ENCODE peak calls at places on chromosomes 4 and X, in ten cellular contexts. T is H9, G is AG04450, K is Panc1, W is ovary, A is GM23338, C is psoas muscle, F is fibroblast of lung, M is uterus, Z is HL-60. H is an unnamed sample.

GRCh38 chr4:1683371-1683902 is 676 bp downstream of the FAM53A start:
- DNase-seq in C (peak), T (peak), M (peak), F (peak), A (peak), W (peak), Z (no peak), G (peak), K (peak), H (no peak)

GRCh38 chr4:150325872-150326271 is 247.6 kb downstream of the DCLK2 start:
- DNase-seq in M (no peak), K (no peak), T (no peak), A (no peak), G (no peak), C (no peak), W (no peak), Z (no peak), F (no peak), H (no peak)

GRCh38 chr4:31370866-31371465 is 650.8 kb downstream of the PCDH7 start:
- DNase-seq in T (no peak), C (no peak), G (no peak), M (no peak), Z (peak), F (peak), A (peak), W (no peak), K (peak), H (no peak)

GRCh38 chr4:17494258-17494657 is 17.6 kb downstream of the QDPR start:
- DNase-seq in A (no peak), M (peak), F (peak), T (no peak), C (no peak), G (no peak), W (no peak), Z (no peak), K (peak), H (peak)

GRCh38 chr4:40305329-40306193 is 29.6 kb upstream of the CHRNA9 start:
- DNase-seq in Z (no peak), F (no peak), C (no peak), M (no peak), T (no peak), K (no peak), A (no peak), G (no peak), W (no peak), H (no peak)

GRCh38 chrX:39302838-39303237 is 501.6 kb downstream of the MID1IP1 start:
- DNase-seq in C (no peak), W (no peak), G (no peak), Z (no peak), K (no peak), F (no peak), A (no peak), M (no peak), T (no peak), H (no peak)

GRCh38 chr4:7759221-7759620 is 180.4 kb downstream of the AFAP1 start:
- DNase-seq in M (no peak), C (no peak), T (no peak), Z (no peak), K (no peak), G (no peak), W (no peak), A (no peak), F (no peak), H (no peak)

GRCh38 chrX:37077646-37078433 is 69.7 kb downstream of the FAM47C start:
- DNase-seq in T (no peak), K (no peak), G (no peak), A (no peak), F (no peak), W (no peak), C (no peak), M (no peak), Z (no peak), H (no peak)

GRCh38 chr4:89727236-89727635 is 109.7 kb downstream of the SNCA start:
- DNase-seq in F (no peak), A (no peak), G (no peak), W (no peak), M (no peak), Z (no peak), C (no peak), T (no peak), K (no peak), H (no peak)

GRCh38 chr4:37934609-37935008 is 25.6 kb upstream of the PTTG2 start:
- DNase-seq in G (no peak), C (no peak), W (no peak), K (no peak), F (no peak), A (no peak), T (no peak), Z (no peak), M (no peak), H (no peak)

GRCh38 chr4:26723216-26723615 is 137.4 kb upstream of the STIM2 start:
- DNase-seq in T (no peak), G (no peak), M (no peak), C (no peak), A (no peak), Z (no peak), W (no peak), K (no peak), F (no peak), H (no peak)

GRCh38 chr4:95129708-95130343 is 372.1 kb downstream of the BMPR1B start:
- DNase-seq in A (no peak), W (no peak), M (peak), Z (peak), K (peak), C (no peak), T (no peak), F (peak), G (peak), H (no peak)

GRCh38 chr4:98341309-98341708 is 80.1 kb downstream of the RAP1GDS1 start:
- DNase-seq in K (no peak), G (no peak), C (no peak), F (peak), A (no peak), M (no peak), T (no peak), W (no peak), Z (no peak), H (no peak)

GRCh38 chrX:22395372-22395771 is 122.7 kb downstream of the CBLL2 start:
- DNase-seq in Z (no peak), F (peak), M (no peak), C (no peak), W (no peak), K (no peak), T (no peak), G (no peak), A (no peak), H (no peak)

GRCh38 chr4:157521916-157522315 is 301.4 kb downstream of the GRIA2 start:
- DNase-seq in M (no peak), G (no peak), F (peak), T (no peak), K (no peak), W (no peak), C (no peak), Z (no peak), A (no peak), H (no peak)

DNA sequence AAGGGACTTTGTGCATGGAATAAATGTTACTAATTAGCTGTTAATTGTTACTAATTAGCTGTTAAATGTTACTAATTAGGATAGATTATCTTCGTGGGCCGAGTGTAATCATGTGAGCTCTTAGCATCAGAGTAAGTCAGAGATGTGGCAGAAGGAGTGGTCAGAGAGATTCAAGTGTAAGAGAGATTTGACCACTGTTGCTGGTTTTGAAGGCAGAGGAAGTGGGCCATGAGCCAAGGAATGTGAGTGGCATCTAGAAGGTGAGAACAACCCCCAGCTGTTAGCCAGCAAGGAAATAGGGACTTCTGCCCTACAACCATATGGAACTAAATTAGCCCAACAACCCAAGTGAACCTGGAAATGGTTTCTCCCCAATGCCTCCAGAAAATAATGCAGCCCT is 28.2 kb downstream of the ODAPH start:
- DNase-seq in A (no peak), W (no peak), G (no peak), M (no peak), F (peak), Z (no peak), C (no peak), T (no peak), K (no peak), H (no peak)
- H3K27ac ChIP-seq in A (no peak), W (no peak), G (no peak), M (no peak), F (no peak), Z (no peak), C (no peak), T (no peak), K (no peak), H (no peak)

GRCh38 chrX:150017868-150018267 is 79.6 kb upstream of the EOLA2 start:
- DNase-seq in C (no peak), T (no peak), Z (no peak), A (no peak), G (no peak), M (no peak), W (no peak), K (no peak), F (no peak), H (no peak)

GRCh38 chrX:150018931-150019331 is 80.6 kb upstream of the EOLA2 start:
- DNase-seq in G (peak), T (no peak), C (no peak), A (no peak), Z (no peak), M (no peak), W (no peak), K (no peak), F (peak), H (no peak)
- H3K27ac ChIP-seq in G (peak), T (no peak), C (no peak), A (no peak), Z (no peak), M (no peak), W (no peak), K (no peak), F (peak), H (no peak)

GRCh38 chr4:87915621-87916020 is 59.9 kb upstream of the SPP1 start:
- DNase-seq in M (no peak), K (no peak), W (no peak), C (no peak), Z (no peak), T (no peak), F (no peak), A (no peak), G (no peak), H (no peak)

GRCh38 chr4:87913871-87914270 is 61.6 kb upstream of the SPP1 start:
- DNase-seq in C (no peak), Z (no peak), W (no peak), M (no peak), F (peak), G (no peak), A (no peak), K (no peak), T (no peak), H (no peak)

GRCh38 chr4:87911252-87911774 is 64.2 kb upstream of the SPP1 start:
- DNase-seq in A (no peak), G (no peak), F (no peak), W (no peak), C (no peak), M (no peak), Z (no peak), T (no peak), K (no peak), H (peak)

GRCh38 chr4:87910795-87911194 is 64.7 kb upstream of the SPP1 start:
- DNase-seq in M (no peak), W (no peak), A (peak), G (no peak), T (no peak), K (no peak), F (no peak), C (no peak), Z (no peak), H (no peak)

DNA sequence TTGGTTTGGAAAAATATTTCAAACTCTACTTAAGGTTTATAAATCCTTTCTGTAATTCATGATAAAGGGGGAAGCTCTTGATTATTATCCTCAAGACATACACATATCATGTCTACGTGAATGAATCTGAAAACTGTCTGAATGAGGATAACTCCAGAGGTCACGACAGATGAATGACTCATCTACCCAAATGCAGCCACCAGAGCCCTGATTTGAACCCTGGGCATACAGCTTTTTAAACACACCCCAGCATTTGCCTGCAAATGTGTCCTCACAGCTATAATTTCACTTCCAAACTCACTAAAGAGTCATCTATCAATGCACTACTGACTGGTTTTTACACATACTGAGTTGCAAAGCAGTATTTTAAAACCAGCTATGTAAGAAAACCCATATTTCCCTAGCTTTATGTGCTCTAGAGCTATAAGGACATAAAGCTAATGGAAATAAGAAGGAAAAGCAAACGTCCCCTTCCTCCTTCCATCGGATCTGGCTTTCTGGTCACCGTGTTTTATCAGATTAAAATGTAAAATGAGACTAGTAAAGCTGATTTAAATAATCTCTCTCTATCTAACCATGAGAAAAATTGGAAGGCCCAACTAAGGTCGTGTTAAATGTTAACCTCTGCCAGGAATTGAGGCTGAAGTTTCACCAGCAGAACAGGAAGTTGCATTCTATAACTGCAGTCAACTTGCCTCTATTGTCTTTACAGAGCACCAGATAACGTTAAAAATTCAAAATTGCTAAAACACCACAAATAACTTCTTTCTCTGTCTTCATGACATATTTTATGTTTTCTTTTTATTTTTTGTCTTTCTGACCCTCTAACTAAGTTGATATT is 63.1 kb upstream of the SPP1 start:
- DNase-seq in Z (no peak), K (no peak), T (no peak), M (no peak), W (no peak), F (no peak), C (no peak), G (no peak), A (no peak), H (no peak)
- H3K27ac ChIP-seq in Z (no peak), K (no peak), T (no peak), M (no peak), W (no peak), F (no peak), C (no peak), G (no peak), A (peak), H (peak)

DNA sequence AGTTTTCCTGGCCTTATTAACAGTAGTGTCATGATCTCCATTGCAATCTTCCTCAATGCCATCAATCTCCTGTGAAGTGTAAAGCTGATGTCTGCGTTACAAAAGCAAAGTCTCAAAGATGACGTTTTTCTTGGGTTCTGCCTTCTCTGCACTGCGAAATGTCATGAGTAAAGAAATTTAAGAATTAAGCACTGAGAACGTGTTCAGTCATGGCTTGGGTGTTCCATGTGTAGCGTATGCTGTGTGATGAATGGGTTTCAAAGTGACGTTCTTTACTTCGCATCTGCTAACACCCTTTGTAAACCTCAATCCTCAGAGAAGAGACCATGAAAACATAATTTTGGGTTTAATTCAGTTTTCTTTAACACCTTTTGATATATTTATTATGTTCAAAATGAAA is 1.0 kb downstream of the NAP1L5 start:
- DNase-seq in T (no peak), F (peak), A (no peak), W (no peak), M (no peak), K (no peak), C (no peak), G (no peak), Z (no peak), H (no peak)
- H3K27ac ChIP-seq in T (no peak), F (peak), A (no peak), W (no peak), M (peak), K (no peak), C (peak), G (no peak), Z (no peak), H (no peak)

GRCh38 chrX:100863326-100863854 is 10.8 kb downstream of the NOX1 start:
- DNase-seq in W (no peak), G (no peak), F (no peak), Z (no peak), C (no peak), T (no peak), K (no peak), A (no peak), M (peak), H (no peak)
- H3K27ac ChIP-seq in W (no peak), G (no peak), F (no peak), Z (no peak), C (no peak), T (no peak), K (no peak), A (no peak), M (no peak), H (no peak)

GRCh38 chrX:28595346-28595745 is 8.1 kb downstream of the IL1RAPL1 start:
- DNase-seq in A (peak), T (no peak), M (no peak), C (no peak), Z (no peak), G (no peak), F (no peak), W (no peak), K (no peak), H (no peak)
- H3K27ac ChIP-seq in A (no peak), T (no peak), M (no peak), C (no peak), Z (no peak), G (no peak), F (no peak), W (no peak), K (no peak), H (no peak)

DNA sequence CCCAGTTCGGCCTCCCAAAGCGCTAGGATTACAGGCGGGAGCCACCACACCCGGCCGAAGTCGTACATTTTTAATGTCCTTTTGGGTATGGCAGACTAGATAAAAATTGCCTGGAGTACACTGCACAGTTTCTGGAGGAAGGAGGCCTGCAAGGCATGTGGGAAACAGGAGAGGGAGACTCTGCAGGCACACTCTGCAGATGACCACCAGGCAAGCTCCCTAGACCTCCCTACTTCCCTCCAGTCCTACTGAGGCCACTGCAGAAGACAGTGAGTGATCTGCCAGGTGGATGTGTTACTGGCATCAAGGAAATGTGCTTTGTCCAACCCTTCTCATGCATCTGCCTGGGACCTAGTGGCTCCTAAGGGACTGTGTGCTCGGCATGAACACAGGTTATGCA is 11.4 kb downstream of the PDLIM3 start:
- DNase-seq in C (no peak), K (no peak), T (no peak), Z (no peak), W (no peak), F (no peak), G (no peak), M (no peak), A (no peak), H (no peak)
- H3K27ac ChIP-seq in C (peak), K (no peak), T (no peak), Z (no peak), W (no peak), F (no peak), G (no peak), M (no peak), A (no peak), H (no peak)

H was measured in substantia nigra.